ENCODE peak calls at places on chromosomes 6 and 20, in ten cellular contexts. G, O, Y, E, F, T, N, W, P and Z are unnamed samples.

GRCh38 chr6:106162926-106163325 is 76.8 kb downstream of the PRDM1 start:
- DNase-seq in G (no peak), O (no peak), Y (no peak), E (no peak), F (no peak), T (no peak), N (no peak), W (peak), P (no peak), Z (no peak)

GRCh38 chr6:73796881-73797280 is 100.9 kb downstream of the CD109 start:
- DNase-seq in G (no peak), O (no peak), Y (no peak), E (no peak), F (no peak), T (no peak), N (no peak), W (peak), P (no peak), Z (no peak)

GRCh38 chr6:108113557-108114519 is 39.3 kb upstream of the OSTM1 start:
- DNase-seq in G (no peak), O (peak), Y (peak), E (peak), F (no peak), T (peak), N (no peak), W (peak), P (peak), Z (no peak)

GRCh38 chr20:51394706-51395105 is 147.8 kb downstream of the NFATC2 start:
- DNase-seq in G (no peak), O (no peak), Y (no peak), E (no peak), F (no peak), T (no peak), N (no peak), W (no peak), P (no peak), Z (no peak)

GRCh38 chr6:13765570-13765969 is 48.8 kb downstream of the MCUR1 start:
- DNase-seq in G (no peak), O (peak), Y (no peak), E (no peak), F (no peak), T (no peak), N (no peak), W (no peak), P (no peak), Z (no peak)

GRCh38 chr20:9256359-9256758 is 187.5 kb downstream of the PLCB4 start:
- DNase-seq in G (no peak), O (no peak), Y (no peak), E (no peak), F (no peak), T (no peak), N (no peak), W (no peak), P (no peak), Z (no peak)

GRCh38 chr6:124984668-124985338 is 22.6 kb downstream of the RNF217 start:
- DNase-seq in G (no peak), O (peak), Y (no peak), E (peak), F (no peak), T (no peak), N (no peak), W (peak), P (no peak), Z (no peak)

GRCh38 chr6:134642217-134642616 is 307.7 kb downstream of the ALDH8A1 start:
- DNase-seq in G (no peak), O (peak), Y (no peak), E (peak), F (no peak), T (no peak), N (no peak), W (peak), P (no peak), Z (no peak)

GRCh38 chr6:42071881-42072583 is 21.7 kb downstream of the TAF8 start:
- DNase-seq in G (no peak), O (no peak), Y (no peak), E (no peak), F (no peak), T (no peak), N (no peak), W (no peak), P (no peak), Z (no peak)

GRCh38 chr20:701401-702129 is 26.0 kb upstream of the SCRT2 start:
- DNase-seq in G (peak), O (no peak), Y (no peak), E (no peak), F (no peak), T (no peak), N (no peak), W (no peak), P (no peak), Z (no peak)

GRCh38 chr6:88982720-88983119 is 19.3 kb upstream of the RNGTT start:
- DNase-seq in G (peak), O (peak), Y (peak), E (peak), F (no peak), T (peak), N (no peak), W (peak), P (no peak), Z (no peak)

GRCh38 chr20:53224851-53225250 is 252.7 kb downstream of the TSHZ2 start:
- DNase-seq in G (no peak), O (peak), Y (no peak), E (peak), F (no peak), T (no peak), N (no peak), W (peak), P (no peak), Z (no peak)

GRCh38 chr6:125647391-125647790 is 102.0 kb upstream of the HEY2 start:
- DNase-seq in G (no peak), O (no peak), Y (no peak), E (no peak), F (no peak), T (no peak), N (no peak), W (no peak), P (no peak), Z (no peak)

GRCh38 chr6:121647905-121648304 is 212.5 kb downstream of the GJA1 start:
- DNase-seq in G (no peak), O (no peak), Y (peak), E (peak), F (no peak), T (no peak), N (no peak), W (peak), P (no peak), Z (no peak)

GRCh38 chr6:100877851-100878250 is 3.3 kb downstream of the ASCC3 start:
- DNase-seq in G (no peak), O (no peak), Y (no peak), E (no peak), F (no peak), T (no peak), N (no peak), W (no peak), P (no peak), Z (no peak)
- H3K4me3 ChIP-seq in G (no peak), O (no peak), Y (no peak), E (no peak), F (no peak), T (no peak), N (no peak), W (peak), P (no peak), Z (no peak)

DNA sequence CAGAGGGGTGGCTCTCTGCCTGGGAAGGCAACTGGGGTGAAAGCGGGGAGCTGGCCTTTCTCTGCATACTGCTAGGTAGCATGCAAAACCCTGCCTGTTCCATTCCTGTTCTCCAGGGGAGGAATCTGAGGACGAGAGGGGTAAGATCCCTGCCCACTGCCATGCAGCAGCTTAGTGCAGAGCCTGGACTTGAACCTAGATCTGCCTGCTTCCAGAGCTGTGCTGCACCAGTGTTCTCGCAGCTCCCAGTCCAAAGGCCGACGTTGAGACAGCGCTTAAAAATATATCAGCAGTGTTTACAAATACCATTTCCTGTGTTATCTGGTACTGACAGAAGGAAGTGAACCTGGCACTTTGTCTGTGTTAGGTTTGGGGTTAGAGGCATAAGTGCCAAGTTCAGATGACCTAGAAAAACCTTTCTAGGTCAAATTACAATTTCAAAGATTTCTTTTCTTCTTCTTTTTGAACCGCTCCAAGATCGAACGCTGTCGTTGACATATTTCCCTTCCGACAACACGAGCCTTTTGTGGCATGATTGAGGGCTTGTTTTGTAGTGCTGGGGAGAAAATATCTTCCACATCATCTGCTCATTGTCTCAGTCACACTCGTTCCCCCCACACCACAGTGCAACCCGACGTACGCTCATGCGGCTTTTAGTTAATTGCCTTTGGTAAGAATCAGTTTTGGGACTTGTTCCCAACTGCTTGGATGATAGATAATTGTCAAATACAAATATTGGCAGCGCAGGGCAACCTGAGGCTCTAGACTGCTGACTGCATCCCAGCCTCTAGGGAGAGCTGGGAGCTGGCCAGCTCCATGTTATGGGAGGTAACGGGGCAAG is 44.6 kb downstream of the TOX2 start:
- DNase-seq in G (peak), O (peak), Y (no peak), E (peak), F (peak), T (no peak), N (no peak), W (peak), P (no peak), Z (no peak)
- H3K4me3 ChIP-seq in G (no peak), O (no peak), Y (no peak), E (no peak), F (peak), T (no peak), N (no peak), W (no peak), P (no peak), Z (no peak)

GRCh38 chr20:59147197-59147596 is 16.4 kb upstream of the ZNF831 start:
- DNase-seq in G (no peak), O (no peak), Y (no peak), E (no peak), F (no peak), T (peak), N (no peak), W (no peak), P (no peak), Z (no peak)
- H3K4me3 ChIP-seq in G (no peak), O (peak), Y (no peak), E (no peak), F (peak), T (no peak), N (no peak), W (no peak), P (no peak), Z (no peak)

GRCh38 chr6:45326698-45327417 is 1.3 kb upstream of the RUNX2 start:
- DNase-seq in G (no peak), O (no peak), Y (no peak), E (no peak), F (no peak), T (no peak), N (no peak), W (no peak), P (no peak), Z (no peak)

GRCh38 chr6:45323656-45324224 is 4.4 kb upstream of the RUNX2 start:
- DNase-seq in G (no peak), O (no peak), Y (no peak), E (no peak), F (no peak), T (no peak), N (no peak), W (no peak), P (no peak), Z (no peak)

GRCh38 chr6:45327956-45328522 is at the start of gene RUNX2:
- DNase-seq in G (no peak), O (peak), Y (peak), E (peak), F (no peak), T (no peak), N (no peak), W (peak), P (no peak), Z (no peak)

DNA sequence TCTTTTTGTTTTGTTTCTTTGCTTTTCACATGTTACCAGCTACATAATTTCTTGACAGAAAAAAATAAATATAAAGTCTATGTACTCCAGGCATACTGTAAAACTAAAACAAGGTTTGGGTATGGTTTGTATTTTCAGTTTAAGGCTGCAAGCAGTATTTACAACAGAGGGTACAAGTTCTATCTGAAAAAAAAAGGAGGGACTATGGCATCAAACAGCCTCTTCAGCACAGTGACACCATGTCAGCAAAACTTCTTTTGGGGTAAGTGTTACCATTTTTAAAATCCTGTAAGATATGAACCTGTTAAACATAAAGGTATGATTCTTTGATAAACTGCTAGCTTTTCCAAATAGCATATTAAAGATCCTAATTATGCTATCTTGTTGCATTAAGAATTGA is 393 bp downstream of the RUNX2 start:
- DNase-seq in G (no peak), O (peak), Y (no peak), E (no peak), F (no peak), T (no peak), N (no peak), W (no peak), P (no peak), Z (no peak)
- H3K4me3 ChIP-seq in G (peak), O (peak), Y (peak), E (no peak), F (no peak), T (peak), N (no peak), W (no peak), P (peak), Z (peak)

GRCh38 chr6:136772685-136773472 is 19.4 kb downstream of the MAP3K5 start:
- DNase-seq in G (peak), O (no peak), Y (no peak), E (no peak), F (no peak), T (peak), N (no peak), W (no peak), P (no peak), Z (no peak)
- H3K4me3 ChIP-seq in G (no peak), O (no peak), Y (no peak), E (no peak), F (no peak), T (no peak), N (no peak), W (no peak), P (no peak), Z (no peak)

GRCh38 chr20:19973920-19974620 is 43.1 kb upstream of the NAA20 start:
- DNase-seq in G (peak), O (peak), Y (no peak), E (peak), F (no peak), T (peak), N (peak), W (peak), P (peak), Z (no peak)
- H3K4me3 ChIP-seq in G (peak), O (peak), Y (peak), E (peak), F (no peak), T (peak), N (peak), W (peak), P (peak), Z (peak)

DNA sequence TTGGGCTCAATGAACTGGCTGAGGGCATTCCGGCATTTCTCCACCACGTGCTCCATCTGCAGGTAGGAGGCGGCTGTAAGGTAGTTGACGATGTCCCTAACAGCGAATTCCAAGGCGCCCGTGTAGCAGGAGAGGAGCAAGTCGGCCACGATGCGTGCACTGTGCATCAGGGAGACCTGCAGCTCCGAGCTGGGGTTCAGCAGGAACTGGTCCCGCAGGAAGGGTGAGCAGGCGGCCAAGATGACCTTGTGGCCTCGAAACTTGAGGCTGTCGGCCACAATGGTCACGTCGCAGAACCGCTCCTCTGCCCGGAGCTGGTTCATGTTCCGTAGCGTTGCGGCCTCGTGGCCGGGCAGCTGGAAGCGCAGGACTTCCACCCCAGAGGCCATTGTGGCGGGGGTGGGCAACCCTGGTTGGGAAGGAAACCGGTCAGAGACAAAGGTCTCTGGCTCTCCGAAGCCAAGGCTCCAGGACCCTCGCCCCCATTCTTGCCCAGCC is 920 bp downstream of the ZBTB12 start:
- DNase-seq in G (no peak), O (no peak), Y (no peak), E (no peak), F (no peak), T (no peak), N (no peak), W (no peak), P (no peak), Z (no peak)
- H3K4me3 ChIP-seq in G (peak), O (peak), Y (peak), E (peak), F (peak), T (peak), N (peak), W (peak), P (peak), Z (peak)